ENCODE peak calls at places on chromosomes 2 and 18, in seven cellular contexts. L is pancreas, M is OCI-LY7, N is gastrocnemius medialis, B is A549, Y is cardiac muscle cell, Q is Peyer's patch. U is an unnamed sample.

GRCh38 chr2:240236217-240237111 is 96.0 kb upstream of the OTOS start:
- DNase-seq in L (peak; percentile 40), N (peak; percentile 98), Y (no peak), M (no peak), Q (no peak), B (no peak), U (peak; percentile 80)

GRCh38 chr2:214126135-214126534 is 284.7 kb upstream of the VWC2L start:
- DNase-seq in M (no peak), Y (peak; percentile 7), Q (no peak), N (no peak), B (no peak), L (no peak), U (no peak)

GRCh38 chr2:120826716-120827410 is 91.2 kb downstream of the GLI2 start:
- DNase-seq in L (no peak), M (no peak), N (no peak), B (no peak), Y (no peak), Q (no peak), U (peak; percentile 45)

GRCh38 chr2:23363831-23364230 is 21.1 kb upstream of the KLHL29 start:
- DNase-seq in Y (no peak), B (no peak), L (no peak), N (no peak), M (no peak), Q (no peak), U (no peak)

GRCh38 chr2:156110890-156111289 is 221.6 kb downstream of the NR4A2 start:
- DNase-seq in Y (no peak), B (peak; percentile 46), N (no peak), L (peak; percentile 47), M (peak; percentile 15), Q (no peak), U (no peak)

GRCh38 chr2:212052412-212053159 is 486.0 kb downstream of the ERBB4 start:
- DNase-seq in Q (no peak), Y (peak; percentile 54), N (no peak), M (no peak), L (no peak), B (no peak), U (no peak)

GRCh38 chr18:45456076-45457066 is 158.9 kb upstream of the SLC14A2 start:
- DNase-seq in B (no peak), Y (no peak), N (peak; percentile 52), Q (peak; percentile 47), L (no peak), M (peak; percentile 56), U (peak; percentile 67)

GRCh38 chr18:43587538-43588153 is 310.4 kb upstream of the SYT4 start:
- DNase-seq in N (no peak), B (peak; percentile 17), Y (peak; percentile 63), L (no peak), M (peak; percentile 3), Q (no peak), U (no peak)

GRCh38 chr2:61758991-61759390 is 94.9 kb downstream of the FAM161A start:
- DNase-seq in L (no peak), M (no peak), Q (no peak), Y (peak; percentile 90), N (no peak), B (peak; percentile 26), U (no peak)

GRCh38 chr2:241659150-241659739 is 21.8 kb downstream of the ATG4B start:
- DNase-seq in B (peak; percentile 82), N (peak; percentile 43), Q (peak; percentile 28), L (peak; percentile 62), Y (peak; percentile 85), M (peak; percentile 52), U (no peak)

GRCh38 chr2:37570773-37571570 is 100.5 kb downstream of the CDC42EP3 start:
- DNase-seq in Y (peak; percentile 65), L (no peak), Q (no peak), N (peak; percentile 46), M (no peak), B (peak; percentile 49), U (peak; percentile 47)

GRCh38 chr18:48900469-48900868 is 50.3 kb downstream of the SMAD7 start:
- DNase-seq in B (no peak), N (no peak), M (no peak), L (no peak), Y (no peak), Q (no peak), U (no peak)

GRCh38 chr2:172817411-172817810 is 81.8 kb downstream of the RAPGEF4 start:
- DNase-seq in Q (no peak), N (no peak), Y (no peak), M (no peak), L (no peak), B (no peak), U (no peak)

GRCh38 chr2:72694715-72695496 is 130.9 kb downstream of the EXOC6B start:
- DNase-seq in B (peak; percentile 50), L (peak; percentile 27), M (no peak), Q (no peak), N (peak; percentile 12), Y (peak; percentile 94), U (peak; percentile 75)

GRCh38 chr18:24130494-24130893 is 8.4 kb upstream of the CABYR start:
- DNase-seq in Q (no peak), Y (no peak), L (no peak), N (no peak), B (no peak), M (no peak), U (no peak)

GRCh38 chr2:144419218-144419617 is 100.7 kb downstream of the ZEB2 start:
- DNase-seq in L (no peak), B (no peak), Q (no peak), Y (no peak), M (no peak), N (no peak), U (no peak)

GRCh38 chr18:21391074-21391673 is 149.1 kb downstream of the GREB1L start:
- DNase-seq in Y (peak; percentile 6), Q (no peak), L (no peak), N (no peak), M (no peak), B (peak; percentile 44), U (no peak)

GRCh38 chr18:28767201-28767600 is 590.3 kb upstream of the CDH2 start:
- DNase-seq in Q (no peak), B (no peak), Y (no peak), L (no peak), N (no peak), M (no peak), U (no peak)

GRCh38 chr2:105744909-105745853 is at the start of gene NCK2:
- DNase-seq in Q (peak; percentile 40), N (no peak), Y (peak; percentile 39), B (no peak), M (peak; percentile 55), L (peak; percentile 29), U (peak; percentile 42)

GRCh38 chr2:8566155-8566670 is 115.6 kb upstream of the ID2 start:
- DNase-seq in M (no peak), B (no peak), N (peak; percentile 1), Y (no peak), L (no peak), Q (peak; percentile 10), U (no peak)

GRCh38 chr18:22346342-22346967 is 71.3 kb downstream of the CTAGE1 start:
- DNase-seq in M (no peak), N (no peak), L (peak; percentile 46), Y (peak; percentile 84), B (no peak), Q (peak; percentile 51), U (peak; percentile 83)

GRCh38 chr2:118855451-118856279 is 8.2 kb upstream of the EN1 start:
- DNase-seq in N (peak; percentile 79), Y (peak; percentile 84), M (peak; percentile 70), Q (peak; percentile 56), B (peak; percentile 78), L (peak; percentile 85), U (peak; percentile 68)

GRCh38 chr2:118856330-118856977 is 9.0 kb upstream of the EN1 start:
- DNase-seq in L (no peak), Q (no peak), B (no peak), Y (no peak), N (no peak), M (no peak), U (no peak)

GRCh38 chr2:118853129-118853640 is 5.7 kb upstream of the EN1 start:
- DNase-seq in Q (no peak), L (no peak), M (no peak), N (no peak), Y (no peak), B (no peak), U (no peak)

GRCh38 chr2:118853647-118854367 is 6.4 kb upstream of the EN1 start:
- DNase-seq in Y (no peak), B (no peak), L (no peak), N (no peak), Q (no peak), M (no peak), U (no peak)

DNA sequence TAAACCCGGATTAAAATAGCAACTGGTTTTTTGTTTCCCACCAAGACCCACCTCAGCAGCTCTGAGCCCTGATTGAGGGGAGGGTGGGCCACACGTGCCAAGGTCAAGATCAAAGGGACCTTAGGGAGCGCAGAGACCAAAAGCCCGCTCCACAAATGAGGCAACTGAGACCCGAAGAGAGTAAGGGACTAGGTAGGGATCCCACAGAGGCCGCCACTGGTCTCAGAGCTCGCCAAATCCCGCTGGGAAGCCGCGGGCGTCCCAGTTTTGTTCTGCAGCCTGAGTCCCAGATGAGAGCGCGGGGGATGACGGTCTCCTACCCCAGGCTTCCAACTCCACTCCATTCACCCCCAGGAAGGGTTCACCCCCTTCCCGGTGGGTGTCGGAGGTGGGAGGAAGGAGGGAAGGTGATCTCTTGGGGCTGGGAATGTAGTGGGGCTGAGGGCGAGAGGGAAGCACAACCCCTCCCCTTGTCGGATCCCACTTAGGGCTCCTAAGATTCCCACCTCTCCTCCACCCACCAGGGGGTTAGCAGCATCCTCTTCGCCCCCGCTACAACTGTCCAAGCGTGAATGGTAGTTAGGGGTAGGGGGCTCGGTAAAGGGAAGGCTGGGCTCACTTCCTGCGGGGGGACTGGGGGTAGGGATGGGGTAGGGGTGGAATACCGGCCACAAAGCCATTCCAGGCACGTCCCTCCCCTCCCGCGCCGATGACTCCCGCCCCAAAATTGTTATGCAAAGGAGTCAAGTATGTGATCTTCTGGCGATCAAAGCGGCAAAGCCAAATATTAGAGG is 7.3 kb upstream of the EN1 start:
- DNase-seq in N (no peak), Q (no peak), M (no peak), L (no peak), B (no peak), Y (no peak), U (no peak)
- H3K4me3 ChIP-seq in N (peak overlapping the region; percentile 87), Q (no peak overlapping the region), M (no peak overlapping the region), L (no peak overlapping the region), B (peak overlapping the region; percentile 45), Y (peak overlapping the region; percentile 23), U (no peak overlapping the region)

GRCh38 chr2:29634918-29635317 is 286.5 kb downstream of the ALK start:
- DNase-seq in Y (no peak), B (no peak), L (no peak), M (no peak), Q (no peak), N (no peak), U (no peak)
- H3K4me1 ChIP-seq in Y (peaks cover 7% of the 10 kb centered on the region), B (no peaks in the 10 kb centered on the region), L (no peaks in the 10 kb centered on the region), M (no peaks in the 10 kb centered on the region), Q (no peaks in the 10 kb centered on the region), N (no peaks in the 10 kb centered on the region), U (no peaks in the 10 kb centered on the region)

GRCh38 chr2:122564843-122565242 is 809.4 kb downstream of the TSN start:
- DNase-seq in M (no peak), Y (no peak), N (no peak), Q (no peak), B (no peak), L (no peak), U (no peak)
- H3K4me3 ChIP-seq in M (no peak overlapping the region), Y (no peak overlapping the region), N (no peak overlapping the region), Q (no peak overlapping the region), B (no peak overlapping the region), L (no peak overlapping the region), U (no peak overlapping the region)

GRCh38 chr18:80182855-80183254 is 64.5 kb downstream of the PARD6G start:
- DNase-seq in Y (no peak), L (no peak), B (no peak), N (no peak), Q (no peak), M (no peak), U (no peak)
- H3K4me1 ChIP-seq in Y (no peaks in the 10 kb centered on the region), L (no peaks in the 10 kb centered on the region), B (no peaks in the 10 kb centered on the region), N (no peaks in the 10 kb centered on the region), Q (no peaks in the 10 kb centered on the region), M (no peaks in the 10 kb centered on the region), U (no peaks in the 10 kb centered on the region)

GRCh38 chr18:37218022-37218590 is 347.5 kb downstream of the CELF4 start:
- DNase-seq in M (no peak), Q (no peak), L (no peak), Y (no peak), N (no peak), B (no peak), U (no peak)
- H3K4me3 ChIP-seq in M (no peak overlapping the region), Q (no peak overlapping the region), L (no peak overlapping the region), Y (no peak overlapping the region), N (no peak overlapping the region), B (no peak overlapping the region), U (no peak overlapping the region)

U was measured in heart left ventricle.